ENCODE peak calls at places on chromosome 7, in seven cellular contexts. J is PC-9, E is DND-41, F is HepG2, T is mammary epithelial cell, Q is H1, Z is GM23338. X is an unnamed sample.

GRCh38 chr7:74101061-74101681 is 17.6 kb downstream of the LIMK1 start:
- DNase-seq in J (no peak), E (no peak), F (no peak), T (no peak), Q (no peak), Z (no peak), X (no peak)

GRCh38 chr7:2873686-2874551 is 29.8 kb upstream of the GNA12 start:
- DNase-seq in J (peak; percentile 95), E (peak; percentile 12), F (no peak), T (peak; percentile 99), Q (no peak), Z (peak; percentile 60), X (peak; percentile 95)

GRCh38 chr7:139725843-139726484 is 51.8 kb downstream of the HIPK2 start:
- DNase-seq in J (no peak), E (no peak), F (no peak), T (no peak), Q (no peak), Z (no peak), X (no peak)

GRCh38 chr7:82141427-82141826 is 302.1 kb downstream of the CACNA2D1 start:
- DNase-seq in J (no peak), E (no peak), F (no peak), T (peak; percentile 3), Q (no peak), Z (no peak), X (no peak)

GRCh38 chr7:2680792-2681490 is 7.1 kb upstream of the AMZ1 start:
- DNase-seq in J (peak; percentile 47), E (no peak), F (peak; percentile 55), T (peak; percentile 46), Q (peak; percentile 95), Z (peak; percentile 93), X (peak; percentile 13)

GRCh38 chr7:158442260-158442659 is 145.4 kb downstream of the PTPRN2 start:
- DNase-seq in J (peak; percentile 43), E (no peak), F (peak; percentile 27), T (no peak), Q (no peak), Z (peak; percentile 54), X (no peak)

GRCh38 chr7:84042110-84042539 is 152.5 kb downstream of the SEMA3A start:
- DNase-seq in J (peak; percentile 76), E (no peak), F (no peak), T (peak; percentile 89), Q (no peak), Z (no peak), X (no peak)

GRCh38 chr7:127904706-127905056 is 126.6 kb downstream of the LRRC4 start:
- DNase-seq in J (no peak), E (no peak), F (no peak), T (peak; percentile 3), Q (no peak), Z (peak; percentile 44), X (no peak)

GRCh38 chr7:79401254-79401653 is 52.2 kb downstream of the MAGI2 start:
- DNase-seq in J (no peak), E (no peak), F (no peak), T (no peak), Q (no peak), Z (no peak), X (no peak)

GRCh38 chr7:28953628-28954027 is 4.5 kb downstream of the TRIL start:
- DNase-seq in J (no peak), E (no peak), F (no peak), T (no peak), Q (no peak), Z (no peak), X (no peak)

GRCh38 chr7:138784692-138785091 is 13.1 kb upstream of the TMEM213 start:
- DNase-seq in J (no peak), E (no peak), F (no peak), T (peak; percentile 32), Q (no peak), Z (no peak), X (no peak)

GRCh38 chr7:136857573-136857972 is 10.9 kb upstream of the CHRM2 start:
- DNase-seq in J (no peak), E (no peak), F (no peak), T (peak; percentile 25), Q (no peak), Z (peak; percentile 48), X (no peak)

GRCh38 chr7:116802784-116803183 is 59.6 kb upstream of the CAPZA2 start:
- DNase-seq in J (peak; percentile 43), E (peak; percentile 23), F (peak; percentile 56), T (peak; percentile 80), Q (no peak), Z (peak; percentile 72), X (peak; percentile 40)

GRCh38 chr7:74514131-74514591 is 60.5 kb downstream of the GTF2IRD1 start:
- DNase-seq in J (no peak), E (no peak), F (no peak), T (no peak), Q (no peak), Z (no peak), X (no peak)

GRCh38 chr7:52741670-52742069 is 293.8 kb upstream of the POM121L12 start:
- DNase-seq in J (no peak), E (no peak), F (no peak), T (no peak), Q (no peak), Z (no peak), X (no peak)

GRCh38 chr7:2853147-2853546 is 9.0 kb upstream of the GNA12 start:
- DNase-seq in J (no peak), E (no peak), F (no peak), T (no peak), Q (no peak), Z (no peak), X (no peak)

GRCh38 chr7:142611566-142612250 is 137.6 kb upstream of the PRSS1 start:
- DNase-seq in J (no peak), E (peak; percentile 81), F (no peak), T (no peak), Q (no peak), Z (no peak), X (no peak)

DNA sequence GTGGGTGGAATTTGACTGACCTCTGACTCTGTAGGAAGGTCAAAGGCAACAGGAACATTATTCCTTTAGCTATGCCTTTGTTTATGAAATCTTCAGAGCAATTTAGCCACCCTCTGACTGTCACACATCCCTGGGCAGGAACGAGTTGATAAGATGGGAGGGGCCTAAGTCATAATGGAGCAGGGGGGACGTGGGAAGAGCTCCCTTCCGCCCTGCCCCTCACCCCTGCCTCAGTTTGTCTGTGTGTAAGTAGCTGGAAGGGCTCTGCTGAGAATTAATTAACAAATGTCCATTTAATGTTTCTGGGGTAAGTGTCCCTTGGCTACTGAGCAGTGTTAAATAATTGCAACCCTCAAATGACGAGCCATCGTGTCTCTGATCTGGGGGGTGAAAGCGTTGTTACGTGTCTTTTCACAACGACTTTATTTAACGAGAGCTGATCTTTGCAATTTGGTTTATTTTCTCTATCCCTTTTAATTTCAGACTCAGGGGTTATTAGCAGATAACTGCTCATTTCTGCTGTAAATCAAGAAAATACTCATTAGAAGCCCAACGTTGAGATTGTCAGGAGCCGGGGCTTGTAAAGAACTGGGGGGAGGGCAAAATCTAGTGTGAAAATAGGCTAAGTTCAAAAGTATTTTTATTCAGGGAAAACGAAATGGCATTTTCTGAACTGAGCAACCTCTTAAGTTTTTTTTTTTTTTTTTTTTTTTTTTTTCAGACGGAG is 12.5 kb upstream of the UNCX start:
- DNase-seq in J (no peak), E (no peak), F (no peak), T (no peak), Q (no peak), Z (no peak), X (no peak)
- TF ChIP-seq EZH2 in J (no peak), E (no peak), F (peak; percentile 63), T (no peak), Q (no peak), Z (no peak), X (no peak)

GRCh38 chr7:1240917-1241509 is 8.3 kb downstream of the UNCX start:
- DNase-seq in J (no peak), E (no peak), F (no peak), T (no peak), Q (no peak), Z (peak; percentile 79), X (no peak)
- TF ChIP-seq EZH2 in J (no peak), E (no peak), F (no peak), T (peak; percentile 73), Q (peak; percentile 60), Z (peak; percentile 90), X (peak; percentile 95)

GRCh38 chr7:101175664-101176063 is 4.4 kb downstream of the NAT16 start:
- DNase-seq in J (no peak), E (no peak), F (no peak), T (no peak), Q (no peak), Z (no peak), X (no peak)

GRCh38 chr7:101177644-101178043 is 2.4 kb downstream of the NAT16 start:
- DNase-seq in J (no peak), E (no peak), F (no peak), T (no peak), Q (no peak), Z (no peak), X (no peak)

GRCh38 chr7:101185258-101185839 is 5.3 kb upstream of the NAT16 start:
- DNase-seq in J (no peak), E (no peak), F (peak; percentile 57), T (peak; percentile 43), Q (no peak), Z (no peak), X (no peak)

GRCh38 chr7:101179117-101179779 is 845 bp downstream of the NAT16 start:
- DNase-seq in J (no peak), E (no peak), F (no peak), T (no peak), Q (no peak), Z (peak; percentile 78), X (no peak)

DNA sequence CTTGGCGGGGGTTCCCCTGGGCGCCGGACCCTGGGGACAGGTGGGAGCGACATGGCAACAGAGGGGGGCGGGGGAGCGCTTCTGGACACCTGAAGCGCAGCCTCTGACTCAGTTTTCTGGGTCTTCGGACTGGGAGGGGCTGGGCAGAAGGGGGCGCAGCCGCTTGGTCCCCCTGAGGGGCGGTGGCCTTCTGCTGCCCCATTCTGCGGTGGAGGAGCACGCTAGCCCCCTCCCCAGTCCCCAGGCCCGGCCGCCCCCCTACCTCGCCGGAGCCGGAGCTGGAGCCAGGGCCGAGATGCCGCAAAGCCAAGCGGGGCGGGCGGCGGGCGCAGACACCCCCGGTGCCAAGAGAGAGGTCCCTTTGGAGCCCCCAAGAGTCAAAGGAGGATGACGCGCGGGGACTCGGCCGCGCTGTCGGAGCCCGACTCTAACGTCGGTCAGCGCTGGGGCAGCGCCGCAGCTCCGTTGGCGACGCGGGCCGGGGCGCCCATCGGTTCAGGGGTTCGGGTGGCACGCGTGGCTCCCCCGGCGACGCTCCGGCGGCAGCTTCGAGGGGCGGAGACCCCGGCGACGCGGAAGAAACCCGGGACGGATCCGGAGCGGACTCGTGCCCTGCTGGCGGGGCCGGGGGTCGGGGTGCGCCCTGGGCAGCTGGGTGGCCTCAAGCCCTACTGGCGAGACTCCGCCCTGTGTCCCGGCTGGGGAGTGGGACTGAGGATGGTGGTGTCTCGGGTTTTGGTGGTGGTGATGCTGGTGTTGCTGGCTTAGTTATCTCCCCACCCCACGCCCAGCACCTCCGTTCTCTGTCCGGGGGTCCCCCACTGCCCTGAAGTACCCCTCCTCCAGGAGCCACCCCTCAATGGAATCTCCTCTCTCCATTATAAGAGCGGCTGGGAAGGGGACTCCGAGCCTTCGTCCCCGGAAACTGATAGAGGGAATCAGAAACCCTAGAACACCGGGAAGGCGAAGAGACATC is at the start of gene NAT16:
- DNase-seq in J (no peak), E (no peak), F (no peak), T (no peak), Q (peak; percentile 76), Z (peak; percentile 69), X (no peak)
- TF ChIP-seq EZH2 in J (no peak), E (no peak), F (peak; percentile 57), T (peak; percentile 91), Q (peak; percentile 77), Z (peak; percentile 39), X (peak; percentile 91)

GRCh38 chr7:47327698-47328391 is 254.1 kb downstream of the TNS3 start:
- DNase-seq in J (no peak), E (no peak), F (no peak), T (peak; percentile 62), Q (peak; percentile 85), Z (peak; percentile 92), X (no peak)
- TF ChIP-seq EZH2 in J (no peak), E (no peak), F (no peak), T (no peak), Q (no peak), Z (no peak), X (no peak)

X was measured in keratinocyte.